ENCODE peak calls at places on chromosomes 6 and 20, in ten cellular contexts. One of them, this sample, is unnamed.
A peak's percentile ranks its signal among the peaks of the same experiment; 100 is the strongest.

GRCh38 chr6:32971581-32972352 is 3.4 kb downstream of the BRD2 start:
- DNase-seq in NCI-H774: peak; percentile 98
- DNase-seq in activated gamma-delta T cell treated with Interleukin-2 at 50 U/mL for 16 hours: peak; percentile 100
- DNase-seq in NCI-H446 treated with DMSO at 0.1 percent for 48 hours: peak; percentile 99
- DNase-seq in activated T-cell treated with anti-CD3 and anti-CD28 coated beads, Interleukin-2, amount 50 U/mL, for 72 hours: peak; percentile 100
- DNase-seq in globus pallidus: peak; percentile 100
- DNase-seq in pancreas: peak; percentile 99
- DNase-seq in KBM-7: peak; percentile 100
- DNase-seq in lung: peak; percentile 100
- DNase-seq in SK-MEL-5: peak; percentile 100
- DNase-seq in this sample: peak; percentile 100

GRCh38 chr6:18997375-18997826 is 610.3 kb downstream of the RNF144B start:
- DNase-seq in NCI-H774: peak; percentile 18
- DNase-seq in activated gamma-delta T cell treated with Interleukin-2 at 50 U/mL for 16 hours: no peak
- DNase-seq in NCI-H446 treated with DMSO at 0.1 percent for 48 hours: peak; percentile 65
- DNase-seq in activated T-cell treated with anti-CD3 and anti-CD28 coated beads, Interleukin-2, amount 50 U/mL, for 72 hours: no peak
- DNase-seq in globus pallidus: no peak
- DNase-seq in pancreas: no peak
- DNase-seq in KBM-7: peak; percentile 34
- DNase-seq in lung: no peak
- DNase-seq in SK-MEL-5: peak; percentile 82
- DNase-seq in this sample: no peak

GRCh38 chr20:38434310-38434741 is 802 bp downstream of the SNHG17 start:
- DNase-seq in NCI-H774: no peak
- DNase-seq in activated gamma-delta T cell treated with Interleukin-2 at 50 U/mL for 16 hours: no peak
- DNase-seq in NCI-H446 treated with DMSO at 0.1 percent for 48 hours: no peak
- DNase-seq in activated T-cell treated with anti-CD3 and anti-CD28 coated beads, Interleukin-2, amount 50 U/mL, for 72 hours: peak; percentile 26
- DNase-seq in globus pallidus: no peak
- DNase-seq in pancreas: no peak
- DNase-seq in KBM-7: peak; percentile 47
- DNase-seq in lung: no peak
- DNase-seq in SK-MEL-5: peak; percentile 32
- DNase-seq in this sample: no peak

GRCh38 chr6:19860235-19860877 is 23.2 kb downstream of the ID4 start:
- DNase-seq in NCI-H774: peak; percentile 22
- DNase-seq in activated gamma-delta T cell treated with Interleukin-2 at 50 U/mL for 16 hours: no peak
- DNase-seq in NCI-H446 treated with DMSO at 0.1 percent for 48 hours: no peak
- DNase-seq in activated T-cell treated with anti-CD3 and anti-CD28 coated beads, Interleukin-2, amount 50 U/mL, for 72 hours: no peak
- DNase-seq in globus pallidus: no peak
- DNase-seq in pancreas: peak; percentile 35
- DNase-seq in KBM-7: no peak
- DNase-seq in lung: peak; percentile 41
- DNase-seq in SK-MEL-5: no peak
- DNase-seq in this sample: no peak

GRCh38 chr6:138499303-138499991 is at the start of gene NHSL1:
- DNase-seq in NCI-H774: no peak
- DNase-seq in activated gamma-delta T cell treated with Interleukin-2 at 50 U/mL for 16 hours: no peak
- DNase-seq in NCI-H446 treated with DMSO at 0.1 percent for 48 hours: peak; percentile 48
- DNase-seq in activated T-cell treated with anti-CD3 and anti-CD28 coated beads, Interleukin-2, amount 50 U/mL, for 72 hours: no peak
- DNase-seq in globus pallidus: peak; percentile 59
- DNase-seq in pancreas: no peak
- DNase-seq in KBM-7: peak; percentile 97
- DNase-seq in lung: no peak
- DNase-seq in SK-MEL-5: no peak
- DNase-seq in this sample: no peak

GRCh38 chr20:3763691-3764601 is 3.6 kb downstream of the ADISSP start:
- DNase-seq in NCI-H774: no peak
- DNase-seq in activated gamma-delta T cell treated with Interleukin-2 at 50 U/mL for 16 hours: no peak
- DNase-seq in NCI-H446 treated with DMSO at 0.1 percent for 48 hours: no peak
- DNase-seq in activated T-cell treated with anti-CD3 and anti-CD28 coated beads, Interleukin-2, amount 50 U/mL, for 72 hours: no peak
- DNase-seq in globus pallidus: no peak
- DNase-seq in pancreas: no peak
- DNase-seq in KBM-7: no peak
- DNase-seq in lung: no peak
- DNase-seq in SK-MEL-5: no peak
- DNase-seq in this sample: no peak

GRCh38 chr6:41002168-41002567 is 36.9 kb downstream of the UNC5CL start:
- DNase-seq in NCI-H774: no peak
- DNase-seq in activated gamma-delta T cell treated with Interleukin-2 at 50 U/mL for 16 hours: no peak
- DNase-seq in NCI-H446 treated with DMSO at 0.1 percent for 48 hours: no peak
- DNase-seq in activated T-cell treated with anti-CD3 and anti-CD28 coated beads, Interleukin-2, amount 50 U/mL, for 72 hours: no peak
- DNase-seq in globus pallidus: no peak
- DNase-seq in pancreas: no peak
- DNase-seq in KBM-7: no peak
- DNase-seq in lung: no peak
- DNase-seq in SK-MEL-5: no peak
- DNase-seq in this sample: no peak

GRCh38 chr6:110858562-110859214 is 15.9 kb upstream of the AMD1 start:
- DNase-seq in NCI-H774: no peak
- DNase-seq in activated gamma-delta T cell treated with Interleukin-2 at 50 U/mL for 16 hours: no peak
- DNase-seq in NCI-H446 treated with DMSO at 0.1 percent for 48 hours: no peak
- DNase-seq in activated T-cell treated with anti-CD3 and anti-CD28 coated beads, Interleukin-2, amount 50 U/mL, for 72 hours: no peak
- DNase-seq in globus pallidus: no peak
- DNase-seq in pancreas: no peak
- DNase-seq in KBM-7: no peak
- DNase-seq in lung: no peak
- DNase-seq in SK-MEL-5: no peak
- DNase-seq in this sample: no peak

GRCh38 chr6:36759177-36759757 is 61.6 kb downstream of the RAB44 start:
- DNase-seq in NCI-H774: peak; percentile 63
- DNase-seq in activated gamma-delta T cell treated with Interleukin-2 at 50 U/mL for 16 hours: peak; percentile 73
- DNase-seq in NCI-H446 treated with DMSO at 0.1 percent for 48 hours: peak; percentile 48
- DNase-seq in activated T-cell treated with anti-CD3 and anti-CD28 coated beads, Interleukin-2, amount 50 U/mL, for 72 hours: peak; percentile 90
- DNase-seq in globus pallidus: peak; percentile 78
- DNase-seq in pancreas: peak; percentile 72
- DNase-seq in KBM-7: peak; percentile 81
- DNase-seq in lung: peak; percentile 84
- DNase-seq in SK-MEL-5: peak; percentile 69
- DNase-seq in this sample: peak; percentile 87

GRCh38 chr6:90184334-90185298 is 112.0 kb downstream of the BACH2 start:
- DNase-seq in NCI-H774: no peak
- DNase-seq in activated gamma-delta T cell treated with Interleukin-2 at 50 U/mL for 16 hours: no peak
- DNase-seq in NCI-H446 treated with DMSO at 0.1 percent for 48 hours: no peak
- DNase-seq in activated T-cell treated with anti-CD3 and anti-CD28 coated beads, Interleukin-2, amount 50 U/mL, for 72 hours: no peak
- DNase-seq in globus pallidus: no peak
- DNase-seq in pancreas: no peak
- DNase-seq in KBM-7: no peak
- DNase-seq in lung: no peak
- DNase-seq in SK-MEL-5: no peak
- DNase-seq in this sample: no peak

GRCh38 chr20:17925300-17925939 is 43.2 kb downstream of the SNX5 start:
- DNase-seq in NCI-H774: no peak
- DNase-seq in activated gamma-delta T cell treated with Interleukin-2 at 50 U/mL for 16 hours: no peak
- DNase-seq in NCI-H446 treated with DMSO at 0.1 percent for 48 hours: no peak
- DNase-seq in activated T-cell treated with anti-CD3 and anti-CD28 coated beads, Interleukin-2, amount 50 U/mL, for 72 hours: no peak
- DNase-seq in globus pallidus: no peak
- DNase-seq in pancreas: no peak
- DNase-seq in KBM-7: no peak
- DNase-seq in lung: no peak
- DNase-seq in SK-MEL-5: no peak
- DNase-seq in this sample: no peak

GRCh38 chr6:97160280-97160679 is 122.7 kb downstream of the MMS22L start:
- DNase-seq in NCI-H774: no peak
- DNase-seq in activated gamma-delta T cell treated with Interleukin-2 at 50 U/mL for 16 hours: no peak
- DNase-seq in NCI-H446 treated with DMSO at 0.1 percent for 48 hours: no peak
- DNase-seq in activated T-cell treated with anti-CD3 and anti-CD28 coated beads, Interleukin-2, amount 50 U/mL, for 72 hours: no peak
- DNase-seq in globus pallidus: no peak
- DNase-seq in pancreas: no peak
- DNase-seq in KBM-7: no peak
- DNase-seq in lung: no peak
- DNase-seq in SK-MEL-5: no peak
- DNase-seq in this sample: no peak

This sample was measured in right atrium auricular region.